ENCODE peak calls at places on chromosomes 16 and 17, in eight cellular contexts. G, A, S, M, R, O, N and B are unnamed samples.

GRCh38 chr17:35791681-35792350 is 3.6 kb downstream of the MMP28 start:
- DNase-seq in G (no peak), M (no peak), N (no peak), O (no peak), A (no peak), S (no peak), R (no peak), B (no peak)

GRCh38 chr17:33171931-33172330 is 121.2 kb downstream of the ASIC2 start:
- DNase-seq in M (no peak), A (no peak), R (no peak), O (no peak), S (no peak), N (no peak), G (no peak), B (no peak)

GRCh38 chr16:55571-56136 is 2.0 kb downstream of the SNRNP25 start:
- DNase-seq in G (no peak), O (no peak), R (no peak), N (no peak), M (no peak), S (no peak), A (no peak), B (no peak)

GRCh38 chr17:78826836-78827509 is 13.6 kb downstream of the USP36 start:
- DNase-seq in G (no peak), M (no peak), N (peak; percentile 28), S (no peak), R (no peak), O (no peak), A (no peak), B (no peak)

GRCh38 chr17:80786887-80787286 is 204.8 kb upstream of the CHMP6 start:
- DNase-seq in S (no peak), M (peak; percentile 26), R (no peak), O (no peak), A (no peak), G (no peak), N (no peak), B (no peak)

GRCh38 chr16:23952128-23953041 is 116.6 kb downstream of the PRKCB start:
- DNase-seq in G (peak; percentile 14), R (peak; percentile 39), M (no peak), N (peak; percentile 36), S (peak; percentile 34), O (no peak), A (no peak), B (no peak)

GRCh38 chr17:67293251-67294203 is 48.5 kb upstream of the HELZ start:
- DNase-seq in G (peak; percentile 74), S (peak; percentile 64), O (peak; percentile 66), R (peak; percentile 64), A (peak; percentile 82), N (peak; percentile 5), M (no peak), B (peak; percentile 44)

GRCh38 chr16:50635505-50636392 is 45.4 kb downstream of the SNX20 start:
- DNase-seq in R (no peak), N (no peak), S (no peak), O (no peak), A (peak; percentile 46), M (no peak), G (no peak), B (no peak)

GRCh38 chr16:54363760-54364159 is 77.2 kb upstream of the IRX3 start:
- DNase-seq in R (no peak), M (no peak), G (no peak), S (no peak), A (no peak), O (no peak), N (no peak), B (no peak)

GRCh38 chr16:81700071-81700779 is 78.9 kb upstream of the PLCG2 start:
- DNase-seq in G (peak; percentile 24), S (no peak), A (no peak), M (no peak), O (no peak), R (no peak), N (no peak), B (no peak)

GRCh38 chr16:67647111-67647651 is 2.2 kb downstream of the CARMIL2 start:
- DNase-seq in N (no peak), M (no peak), O (no peak), A (no peak), G (peak; percentile 20), S (no peak), R (no peak), B (no peak)

GRCh38 chr16:84617631-84618427 is at the start of gene COTL1:
- DNase-seq in N (peak; percentile 96), O (peak; percentile 94), G (peak; percentile 98), A (peak; percentile 97), R (peak; percentile 96), M (peak; percentile 51), S (peak; percentile 92), B (peak; percentile 79)

GRCh38 chr16:81645303-81645702 is 133.8 kb upstream of the PLCG2 start:
- DNase-seq in R (peak; percentile 97), O (no peak), G (peak; percentile 98), S (no peak), A (no peak), N (peak; percentile 82), M (peak; percentile 30), B (no peak)

GRCh38 chr17:69853533-69854262 is 221.3 kb upstream of the KCNJ16 start:
- DNase-seq in R (no peak), S (no peak), A (no peak), G (no peak), M (no peak), O (no peak), N (no peak), B (no peak)

GRCh38 chr16:546909-547770 is 13.1 kb upstream of the PRR35 start:
- DNase-seq in A (peak; percentile 66), N (peak; percentile 29), S (peak; percentile 64), O (peak; percentile 77), M (no peak), R (peak; percentile 68), G (peak; percentile 48), B (no peak)

GRCh38 chr17:79285973-79286372 is 211.3 kb downstream of the ENGASE start:
- DNase-seq in N (no peak), S (no peak), G (no peak), R (no peak), M (no peak), A (no peak), O (no peak), B (no peak)

GRCh38 chr16:88102597-88102996 is 151.4 kb downstream of the BANP start:
- DNase-seq in A (no peak), N (no peak), S (no peak), R (no peak), M (no peak), G (no peak), O (no peak), B (no peak)

GRCh38 chr16:2954228-2954627 is 9.8 kb upstream of the KREMEN2 start:
- DNase-seq in S (no peak), R (no peak), M (peak; percentile 45), G (no peak), O (no peak), A (no peak), N (no peak), B (no peak)

GRCh38 chr17:19579867-19580565 is 46.4 kb downstream of the SLC47A1 start:
- DNase-seq in N (no peak), M (no peak), A (no peak), O (peak; percentile 56), R (peak; percentile 31), G (no peak), S (peak; percentile 22), B (no peak)

GRCh38 chr16:86387461-86388440 is 122.6 kb upstream of the FOXF1 start:
- DNase-seq in G (peak; percentile 54), M (no peak), N (no peak), S (no peak), A (no peak), O (no peak), R (no peak), B (no peak)

GRCh38 chr17:63911657-63912100 is 621 bp upstream of the CSHL1 start:
- DNase-seq in S (peak; percentile 67), G (peak; percentile 42), N (no peak), R (peak; percentile 48), A (peak; percentile 46), M (peak; percentile 0), O (peak; percentile 77), B (peak; percentile 76)

GRCh38 chr17:82914375-82914774 is 74.6 kb upstream of the ZNF750 start:
- DNase-seq in S (no peak), N (no peak), G (no peak), R (no peak), M (no peak), O (no peak), A (no peak), B (no peak)

GRCh38 chr16:21949713-21950260 is 3.4 kb upstream of the UQCRC2 start:
- DNase-seq in O (no peak), G (no peak), A (no peak), S (no peak), M (no peak), N (no peak), R (no peak), B (no peak)